ENCODE peak calls at places on chromosome 6, in eight cellular contexts. One of them, this sample, is unnamed.

GRCh38 chr6:163745566-163746400 is 331.3 kb downstream of the QKI start:
- DNase-seq in HFF-Myc: peak; percentile 43
- DNase-seq in HTR-8/SVneo: peak; percentile 92
- DNase-seq in left lung: no peak
- DNase-seq in activated CD4-positive, alpha-beta T cell treated with anti-CD3 and anti-CD28 coated beads, Interleukin-2, amount 10 ng/mL, durations not matched to agents 7 days and 5 days: no peak
- DNase-seq in GM13977: no peak
- DNase-seq in Caco-2: peak; percentile 69
- DNase-seq in mucosa of gallbladder: no peak
- DNase-seq in this sample: no peak

GRCh38 chr6:6614096-6614964 is 25.8 kb downstream of the LY86 start:
- DNase-seq in Caco-2: no peak
- DNase-seq in GM13977: no peak
- DNase-seq in activated CD4-positive, alpha-beta T cell treated with anti-CD3 and anti-CD28 coated beads, Interleukin-2, amount 10 ng/mL, durations not matched to agents 7 days and 5 days: peak; percentile 74
- DNase-seq in left lung: no peak
- DNase-seq in HTR-8/SVneo: no peak
- DNase-seq in HFF-Myc: no peak
- DNase-seq in mucosa of gallbladder: no peak
- DNase-seq in this sample: no peak

GRCh38 chr6:116476021-116476678 is 15.0 kb downstream of the CALHM6 start:
- DNase-seq in activated CD4-positive, alpha-beta T cell treated with anti-CD3 and anti-CD28 coated beads, Interleukin-2, amount 10 ng/mL, durations not matched to agents 7 days and 5 days: peak; percentile 68
- DNase-seq in left lung: no peak
- DNase-seq in HTR-8/SVneo: no peak
- DNase-seq in Caco-2: no peak
- DNase-seq in HFF-Myc: peak; percentile 17
- DNase-seq in GM13977: peak; percentile 63
- DNase-seq in mucosa of gallbladder: no peak
- DNase-seq in this sample: peak; percentile 22

GRCh38 chr6:157092736-157093135 is 230.6 kb downstream of the TMEM242 start:
- DNase-seq in left lung: no peak
- DNase-seq in HTR-8/SVneo: no peak
- DNase-seq in mucosa of gallbladder: no peak
- DNase-seq in Caco-2: no peak
- DNase-seq in HFF-Myc: no peak
- DNase-seq in GM13977: no peak
- DNase-seq in activated CD4-positive, alpha-beta T cell treated with anti-CD3 and anti-CD28 coated beads, Interleukin-2, amount 10 ng/mL, durations not matched to agents 7 days and 5 days: no peak
- DNase-seq in this sample: no peak

GRCh38 chr6:44499609-44500008 is 112.1 kb downstream of the CDC5L start:
- DNase-seq in left lung: no peak
- DNase-seq in Caco-2: no peak
- DNase-seq in mucosa of gallbladder: no peak
- DNase-seq in activated CD4-positive, alpha-beta T cell treated with anti-CD3 and anti-CD28 coated beads, Interleukin-2, amount 10 ng/mL, durations not matched to agents 7 days and 5 days: no peak
- DNase-seq in GM13977: no peak
- DNase-seq in HTR-8/SVneo: no peak
- DNase-seq in HFF-Myc: no peak
- DNase-seq in this sample: no peak

GRCh38 chr6:17886891-17887290 is 100.5 kb downstream of the KIF13A start:
- DNase-seq in activated CD4-positive, alpha-beta T cell treated with anti-CD3 and anti-CD28 coated beads, Interleukin-2, amount 10 ng/mL, durations not matched to agents 7 days and 5 days: no peak
- DNase-seq in mucosa of gallbladder: no peak
- DNase-seq in left lung: no peak
- DNase-seq in HFF-Myc: no peak
- DNase-seq in Caco-2: no peak
- DNase-seq in GM13977: no peak
- DNase-seq in HTR-8/SVneo: no peak
- DNase-seq in this sample: no peak

GRCh38 chr6:43184268-43184985 is 2.4 kb downstream of the CUL9 start:
- DNase-seq in Caco-2: no peak
- DNase-seq in left lung: no peak
- DNase-seq in GM13977: no peak
- DNase-seq in mucosa of gallbladder: no peak
- DNase-seq in HFF-Myc: no peak
- DNase-seq in HTR-8/SVneo: no peak
- DNase-seq in activated CD4-positive, alpha-beta T cell treated with anti-CD3 and anti-CD28 coated beads, Interleukin-2, amount 10 ng/mL, durations not matched to agents 7 days and 5 days: no peak
- DNase-seq in this sample: no peak

GRCh38 chr6:158233214-158233795 is 65.2 kb downstream of the GTF2H5 start:
- DNase-seq in Caco-2: peak; percentile 6
- DNase-seq in mucosa of gallbladder: no peak
- DNase-seq in HFF-Myc: no peak
- DNase-seq in GM13977: peak; percentile 41
- DNase-seq in activated CD4-positive, alpha-beta T cell treated with anti-CD3 and anti-CD28 coated beads, Interleukin-2, amount 10 ng/mL, durations not matched to agents 7 days and 5 days: no peak
- DNase-seq in left lung: no peak
- DNase-seq in HTR-8/SVneo: no peak
- DNase-seq in this sample: no peak

GRCh38 chr6:149387787-149388512 is 12.1 kb upstream of the SUMO4 start:
- DNase-seq in left lung: no peak
- DNase-seq in GM13977: no peak
- DNase-seq in Caco-2: no peak
- DNase-seq in activated CD4-positive, alpha-beta T cell treated with anti-CD3 and anti-CD28 coated beads, Interleukin-2, amount 10 ng/mL, durations not matched to agents 7 days and 5 days: no peak
- DNase-seq in HFF-Myc: no peak
- DNase-seq in HTR-8/SVneo: no peak
- DNase-seq in mucosa of gallbladder: no peak
- DNase-seq in this sample: no peak